ENCODE peak calls at places on chromosome 13, in nine cellular contexts. S is testis; O is tibial artery; X is AG04449; H is heart right ventricle; E is neuronal stem cell; Y is cardiac muscle cell; D is CD4-positive, alpha-beta memory T cell; K is A673. R is an unnamed sample.

GRCh38 chr13:99316657-99317244 is 9.6 kb upstream of the GPR183 start:
- DNase-seq in S (no peak), O (no peak), X (no peak), H (no peak), E (no peak), Y (no peak), D (no peak), K (no peak), R (no peak)

GRCh38 chr13:96934889-96935490 is 59.3 kb downstream of the OXGR1 start:
- DNase-seq in S (no peak), O (no peak), X (no peak), H (no peak), E (no peak), Y (no peak), D (no peak), K (no peak), R (no peak)

GRCh38 chr13:67303661-67304333 is 73.7 kb upstream of the PCDH9 start:
- DNase-seq in S (no peak), O (no peak), X (no peak), H (no peak), E (no peak), Y (no peak), D (no peak), K (no peak), R (no peak)

GRCh38 chr13:31327157-31327556 is 127.4 kb downstream of the B3GLCT start:
- DNase-seq in S (no peak), O (no peak), X (no peak), H (no peak), E (no peak), Y (no peak), D (no peak), K (no peak), R (no peak)

GRCh38 chr13:40185393-40185792 is 481.0 kb downstream of the FOXO1 start:
- DNase-seq in S (no peak), O (no peak), X (no peak), H (no peak), E (no peak), Y (no peak), D (no peak), K (no peak), R (no peak)

GRCh38 chr13:51953347-51953746 is 57.9 kb downstream of the ATP7B start:
- DNase-seq in S (no peak), O (no peak), X (no peak), H (no peak), E (no peak), Y (no peak), D (no peak), K (no peak), R (peak; percentile 28)

GRCh38 chr13:109145631-109146030 is 516.2 kb downstream of the MYO16 start:
- DNase-seq in S (peak; percentile 66), O (no peak), X (no peak), H (no peak), E (peak; percentile 24), Y (peak; percentile 74), D (peak; percentile 1), K (peak; percentile 93), R (no peak)

GRCh38 chr13:67383358-67383757 is 153.2 kb upstream of the PCDH9 start:
- DNase-seq in S (no peak), O (no peak), X (no peak), H (no peak), E (no peak), Y (no peak), D (no peak), K (no peak), R (no peak)

GRCh38 chr13:94309997-94310842 is 169.3 kb downstream of the DCT start:
- DNase-seq in S (no peak), O (no peak), X (peak; percentile 66), H (no peak), E (no peak), Y (no peak), D (no peak), K (peak; percentile 53), R (no peak)

GRCh38 chr13:50319603-50320296 is 304.5 kb downstream of the KCNRG start:
- DNase-seq in S (no peak), O (no peak), X (peak; percentile 26), H (no peak), E (no peak), Y (no peak), D (peak; percentile 11), K (no peak), R (peak; percentile 94)

DNA sequence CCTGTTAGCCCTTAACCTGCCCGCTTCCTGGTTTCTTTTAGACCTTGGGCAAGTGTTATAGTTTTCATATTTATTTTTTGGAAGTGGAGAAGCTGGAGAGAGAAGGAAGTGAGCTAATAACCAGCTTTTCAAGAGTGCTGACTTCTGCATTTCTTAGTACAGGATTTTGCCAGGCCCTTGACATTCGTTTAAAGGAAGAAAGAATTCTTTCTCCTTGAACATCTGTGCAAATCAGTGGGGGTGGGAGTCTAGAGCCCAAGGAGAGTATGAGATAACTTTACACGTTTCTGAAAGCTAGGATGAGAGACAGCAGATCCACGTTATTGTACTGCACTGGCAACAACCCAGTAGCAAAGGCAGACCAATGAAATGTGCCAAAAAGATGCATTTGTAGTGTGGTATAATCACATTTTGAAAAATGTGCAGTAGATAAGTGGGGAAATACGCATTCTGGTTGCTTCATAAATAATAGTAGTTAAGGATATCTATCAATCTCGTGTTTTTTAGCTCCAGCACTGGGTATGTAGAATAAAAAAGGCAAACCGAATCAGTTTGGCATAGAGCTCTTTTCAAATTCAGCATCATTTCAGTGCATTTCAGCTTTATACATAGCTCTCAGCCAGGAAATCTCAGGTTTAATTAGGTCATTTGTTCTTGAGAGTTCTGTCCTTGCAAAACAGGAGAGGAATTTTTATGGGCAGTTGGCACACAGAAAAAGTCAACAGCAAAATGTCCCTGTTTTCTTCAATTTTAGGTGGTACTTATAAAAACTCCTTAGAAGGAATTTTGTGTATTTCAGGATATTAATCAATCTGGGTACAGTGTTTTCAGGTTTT is 4.3 kb downstream of the RNF113B start:
- DNase-seq in S (no peak), O (no peak), X (no peak), H (no peak), E (no peak), Y (no peak), D (no peak), K (peak; percentile 55), R (no peak)
- H3K4me3 ChIP-seq in S (no peak overlapping the region), O (peak overlapping the region; percentile 10), X (no peak overlapping the region), H (peak overlapping the region; percentile 30), E (no peak overlapping the region), Y (no peak overlapping the region), D (no peak overlapping the region), K (no peak overlapping the region), R (no peak overlapping the region)

GRCh38 chr13:24506698-24507335 is 5.8 kb downstream of the PARP4 start:
- DNase-seq in S (no peak), O (no peak), X (no peak), H (no peak), E (no peak), Y (no peak), D (no peak), K (no peak), R (no peak)
- H3K4me3 ChIP-seq in S (peak overlapping the region; percentile 54), O (no peak overlapping the region), X (no peak overlapping the region), H (no peak overlapping the region), E (no peak overlapping the region), Y (no peak overlapping the region), D (no peak overlapping the region), K (no peak overlapping the region), R (no peak overlapping the region)

GRCh38 chr13:46171223-46171622 is 10.8 kb downstream of the LCP1 start:
- DNase-seq in S (no peak), O (no peak), X (no peak), H (no peak), E (no peak), Y (no peak), D (no peak), K (no peak), R (no peak)
- H3K4me3 ChIP-seq in S (no peak overlapping the region), O (no peak overlapping the region), X (no peak overlapping the region), H (no peak overlapping the region), E (no peak overlapping the region), Y (no peak overlapping the region), D (peak overlapping the region; percentile 20), K (no peak overlapping the region), R (peak overlapping the region; percentile 2)

GRCh38 chr13:114328595-114328994 is 14.3 kb downstream of the CHAMP1 start:
- DNase-seq in S (no peak), O (no peak), X (no peak), H (no peak), E (no peak), Y (no peak), D (no peak), K (no peak), R (no peak)
- H3K4me3 ChIP-seq in S (no peak overlapping the region), O (no peak overlapping the region), X (no peak overlapping the region), H (no peak overlapping the region), E (no peak overlapping the region), Y (no peak overlapping the region), D (no peak overlapping the region), K (no peak overlapping the region), R (no peak overlapping the region)

DNA sequence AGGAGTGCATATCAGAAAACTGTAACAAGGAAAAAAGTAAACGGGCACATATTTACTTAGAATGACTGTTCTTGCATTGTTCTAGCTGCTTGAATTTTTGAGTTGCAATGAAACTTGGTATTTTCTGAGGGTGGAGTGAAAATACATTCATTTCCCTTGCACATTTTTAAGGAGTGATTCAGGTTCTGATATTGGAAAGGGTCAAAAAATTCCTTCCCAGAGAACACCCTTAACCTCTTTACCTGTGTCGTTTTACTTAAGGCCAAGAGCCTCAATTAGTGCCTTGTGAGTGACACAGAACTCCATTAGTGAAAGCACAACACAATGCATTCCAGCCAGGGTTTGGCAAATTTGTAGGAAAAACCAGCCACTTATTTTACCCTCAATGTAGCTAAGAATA is 2.3 kb downstream of the ITGBL1 start:
- DNase-seq in S (no peak), O (no peak), X (no peak), H (no peak), E (no peak), Y (no peak), D (no peak), K (no peak), R (no peak)
- H3K4me3 ChIP-seq in S (no peak overlapping the region), O (peak overlapping the region; percentile 67), X (peak overlapping the region; percentile 86), H (no peak overlapping the region), E (no peak overlapping the region), Y (no peak overlapping the region), D (no peak overlapping the region), K (no peak overlapping the region), R (no peak overlapping the region)